ENCODE peak calls at places on chromosomes 11 and 22, in eight cellular contexts. One of them, this sample, is unnamed.

GRCh38 chr11:66687831-66688281 is 10.2 kb upstream of the RBM4B start:
- DNase-seq in A549: no peak
- DNase-seq in GM10248: no peak
- DNase-seq in activated T-helper 1 cell treated with anti-CD3 and anti-CD28 coated beads, Interleukin-12 subunit alpha, Interleukin-12 subunit beta, Interleukin-2, Interleukin-4 antibody, amounts not matched to agents 30 ng/mL and 10 ng/mL and 1 ng/mL, durations not matched to agents 14 hours and 24 hours and 36 hours: no peak
- DNase-seq in activated naive CD8-positive, alpha-beta T cell treated with anti-CD3 and anti-CD28 coated beads, Interleukin-2, amount 10 ng/mL, durations not matched to agents 7 days and 5 days: no peak
- DNase-seq in gastrocnemius medialis: no peak
- DNase-seq in NCI-H1092 treated with DMSO at 0.1 percent for 48 hours: no peak
- DNase-seq in coronary artery: no peak
- DNase-seq in this sample: no peak

GRCh38 chr22:21947040-21948014 is 5.3 kb downstream of the PPM1F start:
- DNase-seq in activated T-helper 1 cell treated with anti-CD3 and anti-CD28 coated beads, Interleukin-12 subunit alpha, Interleukin-12 subunit beta, Interleukin-2, Interleukin-4 antibody, amounts not matched to agents 30 ng/mL and 10 ng/mL and 1 ng/mL, durations not matched to agents 14 hours and 24 hours and 36 hours: no peak
- DNase-seq in gastrocnemius medialis: no peak
- DNase-seq in GM10248: no peak
- DNase-seq in NCI-H1092 treated with DMSO at 0.1 percent for 48 hours: no peak
- DNase-seq in A549: peak; percentile 22
- DNase-seq in activated naive CD8-positive, alpha-beta T cell treated with anti-CD3 and anti-CD28 coated beads, Interleukin-2, amount 10 ng/mL, durations not matched to agents 7 days and 5 days: no peak
- DNase-seq in coronary artery: no peak
- DNase-seq in this sample: no peak

GRCh38 chr11:31643831-31644230 is 134.3 kb downstream of the ELP4 start:
- DNase-seq in gastrocnemius medialis: no peak
- DNase-seq in A549: peak; percentile 46
- DNase-seq in GM10248: no peak
- DNase-seq in NCI-H1092 treated with DMSO at 0.1 percent for 48 hours: no peak
- DNase-seq in coronary artery: no peak
- DNase-seq in activated T-helper 1 cell treated with anti-CD3 and anti-CD28 coated beads, Interleukin-12 subunit alpha, Interleukin-12 subunit beta, Interleukin-2, Interleukin-4 antibody, amounts not matched to agents 30 ng/mL and 10 ng/mL and 1 ng/mL, durations not matched to agents 14 hours and 24 hours and 36 hours: no peak
- DNase-seq in activated naive CD8-positive, alpha-beta T cell treated with anti-CD3 and anti-CD28 coated beads, Interleukin-2, amount 10 ng/mL, durations not matched to agents 7 days and 5 days: no peak
- DNase-seq in this sample: no peak

GRCh38 chr22:39177791-39178190 is 25.3 kb upstream of the CBX7 start:
- DNase-seq in coronary artery: no peak
- DNase-seq in activated naive CD8-positive, alpha-beta T cell treated with anti-CD3 and anti-CD28 coated beads, Interleukin-2, amount 10 ng/mL, durations not matched to agents 7 days and 5 days: no peak
- DNase-seq in NCI-H1092 treated with DMSO at 0.1 percent for 48 hours: no peak
- DNase-seq in activated T-helper 1 cell treated with anti-CD3 and anti-CD28 coated beads, Interleukin-12 subunit alpha, Interleukin-12 subunit beta, Interleukin-2, Interleukin-4 antibody, amounts not matched to agents 30 ng/mL and 10 ng/mL and 1 ng/mL, durations not matched to agents 14 hours and 24 hours and 36 hours: no peak
- DNase-seq in A549: no peak
- DNase-seq in GM10248: no peak
- DNase-seq in gastrocnemius medialis: no peak
- DNase-seq in this sample: no peak

GRCh38 chr11:63629426-63629825 is 15.2 kb upstream of the PLAAT3 start:
- DNase-seq in activated naive CD8-positive, alpha-beta T cell treated with anti-CD3 and anti-CD28 coated beads, Interleukin-2, amount 10 ng/mL, durations not matched to agents 7 days and 5 days: no peak
- DNase-seq in GM10248: no peak
- DNase-seq in NCI-H1092 treated with DMSO at 0.1 percent for 48 hours: no peak
- DNase-seq in gastrocnemius medialis: no peak
- DNase-seq in coronary artery: no peak
- DNase-seq in activated T-helper 1 cell treated with anti-CD3 and anti-CD28 coated beads, Interleukin-12 subunit alpha, Interleukin-12 subunit beta, Interleukin-2, Interleukin-4 antibody, amounts not matched to agents 30 ng/mL and 10 ng/mL and 1 ng/mL, durations not matched to agents 14 hours and 24 hours and 36 hours: no peak
- DNase-seq in A549: no peak
- DNase-seq in this sample: no peak

GRCh38 chr11:38266691-38267090 is 1668.7 kb upstream of the RAG2 start:
- DNase-seq in NCI-H1092 treated with DMSO at 0.1 percent for 48 hours: no peak
- DNase-seq in gastrocnemius medialis: no peak
- DNase-seq in A549: no peak
- DNase-seq in activated T-helper 1 cell treated with anti-CD3 and anti-CD28 coated beads, Interleukin-12 subunit alpha, Interleukin-12 subunit beta, Interleukin-2, Interleukin-4 antibody, amounts not matched to agents 30 ng/mL and 10 ng/mL and 1 ng/mL, durations not matched to agents 14 hours and 24 hours and 36 hours: no peak
- DNase-seq in activated naive CD8-positive, alpha-beta T cell treated with anti-CD3 and anti-CD28 coated beads, Interleukin-2, amount 10 ng/mL, durations not matched to agents 7 days and 5 days: no peak
- DNase-seq in GM10248: no peak
- DNase-seq in coronary artery: no peak
- DNase-seq in this sample: no peak

GRCh38 chr11:57641011-57641410 is 8.7 kb downstream of the YPEL4 start:
- DNase-seq in coronary artery: no peak
- DNase-seq in NCI-H1092 treated with DMSO at 0.1 percent for 48 hours: peak; percentile 21
- DNase-seq in activated T-helper 1 cell treated with anti-CD3 and anti-CD28 coated beads, Interleukin-12 subunit alpha, Interleukin-12 subunit beta, Interleukin-2, Interleukin-4 antibody, amounts not matched to agents 30 ng/mL and 10 ng/mL and 1 ng/mL, durations not matched to agents 14 hours and 24 hours and 36 hours: no peak
- DNase-seq in A549: peak; percentile 36
- DNase-seq in gastrocnemius medialis: peak; percentile 36
- DNase-seq in GM10248: no peak
- DNase-seq in activated naive CD8-positive, alpha-beta T cell treated with anti-CD3 and anti-CD28 coated beads, Interleukin-2, amount 10 ng/mL, durations not matched to agents 7 days and 5 days: no peak
- DNase-seq in this sample: peak; percentile 49

GRCh38 chr11:62560566-62561103 is 13.1 kb downstream of the EEF1G start:
- DNase-seq in gastrocnemius medialis: peak; percentile 96
- DNase-seq in activated T-helper 1 cell treated with anti-CD3 and anti-CD28 coated beads, Interleukin-12 subunit alpha, Interleukin-12 subunit beta, Interleukin-2, Interleukin-4 antibody, amounts not matched to agents 30 ng/mL and 10 ng/mL and 1 ng/mL, durations not matched to agents 14 hours and 24 hours and 36 hours: peak; percentile 62
- DNase-seq in A549: peak; percentile 95
- DNase-seq in activated naive CD8-positive, alpha-beta T cell treated with anti-CD3 and anti-CD28 coated beads, Interleukin-2, amount 10 ng/mL, durations not matched to agents 7 days and 5 days: peak; percentile 71
- DNase-seq in NCI-H1092 treated with DMSO at 0.1 percent for 48 hours: no peak
- DNase-seq in GM10248: peak; percentile 42
- DNase-seq in coronary artery: peak; percentile 96
- DNase-seq in this sample: peak; percentile 94

GRCh38 chr11:116317212-116317611 is 455.6 kb downstream of the BUD13 start:
- DNase-seq in coronary artery: no peak
- DNase-seq in GM10248: no peak
- DNase-seq in activated T-helper 1 cell treated with anti-CD3 and anti-CD28 coated beads, Interleukin-12 subunit alpha, Interleukin-12 subunit beta, Interleukin-2, Interleukin-4 antibody, amounts not matched to agents 30 ng/mL and 10 ng/mL and 1 ng/mL, durations not matched to agents 14 hours and 24 hours and 36 hours: no peak
- DNase-seq in activated naive CD8-positive, alpha-beta T cell treated with anti-CD3 and anti-CD28 coated beads, Interleukin-2, amount 10 ng/mL, durations not matched to agents 7 days and 5 days: no peak
- DNase-seq in NCI-H1092 treated with DMSO at 0.1 percent for 48 hours: no peak
- DNase-seq in A549: no peak
- DNase-seq in gastrocnemius medialis: no peak
- DNase-seq in this sample: no peak